ENCODE peak calls at places on chromosomes 7 and 10, in ten cellular contexts. B is OCI-M1; L is anterior cingulate cortex; A is activated effector memory CD4-positive, alpha-beta T cell treated with anti-CD3 and anti-CD28 coated beads, Interleukin-2, amount 50 U/mL, for 16 hours; Q is SJSA1; W is epithelial cell of esophagus; G is Kasumi-1; I is chondrocyte; T is ureter; Z is MCF 10A. K is an unnamed sample.

GRCh38 chr7:71165708-71166107 is 33.8 kb downstream of the GALNT17 start:
- DNase-seq in B (no peak), L (no peak), A (no peak), Q (no peak), W (no peak), G (no peak), I (no peak), T (no peak), Z (no peak), K (no peak)

GRCh38 chr10:1526427-1527055 is 210.8 kb downstream of the ADARB2 start:
- DNase-seq in B (no peak), L (no peak), A (no peak), Q (no peak), W (no peak), G (peak), I (no peak), T (no peak), Z (no peak), K (peak)

GRCh38 chr7:157476201-157476600 is 139.4 kb downstream of the DNAJB6 start:
- DNase-seq in B (no peak), L (no peak), A (peak), Q (no peak), W (no peak), G (no peak), I (no peak), T (no peak), Z (no peak), K (peak)

GRCh38 chr7:148994576-148994975 is 33.7 kb downstream of the PDIA4 start:
- DNase-seq in B (no peak), L (no peak), A (no peak), Q (no peak), W (no peak), G (no peak), I (no peak), T (no peak), Z (no peak), K (no peak)

GRCh38 chr7:34086064-34086463 is 180.7 kb downstream of the BMPER start:
- DNase-seq in B (no peak), L (no peak), A (no peak), Q (no peak), W (peak), G (no peak), I (no peak), T (no peak), Z (peak), K (no peak)

GRCh38 chr10:110860576-110861241 is 11.0 kb upstream of the PDCD4 start:
- DNase-seq in B (peak), L (no peak), A (peak), Q (no peak), W (peak), G (peak), I (no peak), T (no peak), Z (no peak), K (peak)

GRCh38 chr7:148831782-148832181 is 52.3 kb downstream of the EZH2 start:
- DNase-seq in B (no peak), L (no peak), A (no peak), Q (no peak), W (no peak), G (no peak), I (no peak), T (no peak), Z (no peak), K (no peak)

GRCh38 chr7:157043745-157044144 is 33.3 kb upstream of the MNX1 start:
- DNase-seq in B (no peak), L (no peak), A (no peak), Q (no peak), W (no peak), G (no peak), I (no peak), T (no peak), Z (peak), K (peak)

GRCh38 chr10:130360826-130361311 is 224.7 kb downstream of the GLRX3 start:
- DNase-seq in B (no peak), L (no peak), A (no peak), Q (no peak), W (no peak), G (no peak), I (no peak), T (peak), Z (no peak), K (peak)

GRCh38 chr7:131727189-131727588 is 170.8 kb upstream of the PODXL start:
- DNase-seq in B (no peak), L (no peak), A (no peak), Q (no peak), W (no peak), G (no peak), I (no peak), T (no peak), Z (no peak), K (no peak)

GRCh38 chr7:56007167-56007652 is 42.8 kb downstream of the NIPSNAP2 start:
- DNase-seq in B (no peak), L (no peak), A (no peak), Q (no peak), W (no peak), G (no peak), I (no peak), T (no peak), Z (peak), K (no peak)

GRCh38 chr10:87634311-87634710 is 25.4 kb upstream of the PAPSS2 start:
- DNase-seq in B (no peak), L (no peak), A (no peak), Q (no peak), W (no peak), G (no peak), I (no peak), T (no peak), Z (no peak), K (no peak)

GRCh38 chr10:42888504-42889095 is 106.0 kb downstream of the BMS1 start:
- DNase-seq in B (no peak), L (no peak), A (no peak), Q (no peak), W (no peak), G (no peak), I (no peak), T (no peak), Z (no peak), K (no peak)

GRCh38 chr10:74926791-74927585 is 100.6 kb downstream of the KAT6B start:
- DNase-seq in B (no peak), L (no peak), A (no peak), Q (no peak), W (no peak), G (no peak), I (no peak), T (no peak), Z (no peak), K (no peak)

GRCh38 chr7:4103352-4104091 is 578.6 kb upstream of the FOXK1 start:
- DNase-seq in B (no peak), L (no peak), A (no peak), Q (no peak), W (no peak), G (no peak), I (no peak), T (peak), Z (peak), K (no peak)

GRCh38 chr7:108824840-108825540 is 255.3 kb downstream of the DNAJB9 start:
- DNase-seq in B (no peak), L (no peak), A (no peak), Q (no peak), W (peak), G (no peak), I (no peak), T (no peak), Z (peak), K (no peak)

GRCh38 chr10:75531571-75532031 is 100.2 kb downstream of the LRMDA start:
- DNase-seq in B (peak), L (no peak), A (no peak), Q (no peak), W (no peak), G (no peak), I (no peak), T (no peak), Z (no peak), K (no peak)

GRCh38 chr7:84393776-84394175 is 199.2 kb upstream of the SEMA3A start:
- DNase-seq in B (no peak), L (no peak), A (no peak), Q (no peak), W (no peak), G (no peak), I (no peak), T (no peak), Z (no peak), K (no peak)

GRCh38 chr7:6272481-6273323 is at the start of gene CYTH3:
- DNase-seq in B (peak), L (peak), A (peak), Q (peak), W (peak), G (peak), I (no peak), T (peak), Z (peak), K (peak)

GRCh38 chr7:118372530-118372929 is 148.0 kb downstream of the ANKRD7 start:
- DNase-seq in B (peak), L (no peak), A (no peak), Q (no peak), W (peak), G (peak), I (no peak), T (no peak), Z (peak), K (no peak)

K was measured in sigmoid colon.